ENCODE peak calls at places on chromosomes 4 and X, in seven cellular contexts. C is GM23338; B is smooth muscle cell of the brain vasculature; F is NCI-H1436 treated with DMSO at 0.1 percent for 48 hours; H is Caki2; O is stimulated activated CD4-positive, alpha-beta T cell treated with anti-CD3 and anti-CD28 coated beads, Interleukin-4, amount 100 ng/mL, for 4 hours; N is NCI-H2107. S is an unnamed sample.

GRCh38 chr4:176902710-176903323 is 110.1 kb upstream of the VEGFC start:
- DNase-seq in B (no peak), F (no peak), O (no peak), N (no peak), H (no peak), C (no peak), S (no peak)

GRCh38 chr4:79576480-79576803 is 168.4 kb upstream of the GK2 start:
- DNase-seq in O (no peak), F (no peak), N (no peak), H (peak), B (peak), C (peak), S (peak)

GRCh38 chr4:91267543-91267942 is 1036.2 kb upstream of the GRID2 start:
- DNase-seq in F (no peak), C (no peak), H (no peak), N (no peak), O (no peak), B (no peak), S (no peak)

GRCh38 chr4:7909966-7910720 is 29.5 kb downstream of the AFAP1 start:
- DNase-seq in C (no peak), N (no peak), F (no peak), O (no peak), B (no peak), H (no peak), S (no peak)

GRCh38 chrX:84441143-84441542 is 61.1 kb downstream of the HDX start:
- DNase-seq in F (no peak), C (no peak), H (no peak), O (no peak), B (no peak), N (no peak), S (no peak)

GRCh38 chr4:14850374-14851097 is 151.7 kb upstream of the CPEB2 start:
- DNase-seq in O (no peak), N (no peak), C (no peak), B (no peak), F (no peak), H (no peak), S (no peak)

GRCh38 chr4:89196745-89197144 is 85.4 kb downstream of the TIGD2 start:
- DNase-seq in O (no peak), C (peak), B (no peak), N (no peak), F (no peak), H (peak), S (no peak)

GRCh38 chrX:14014526-14014925 is 15.2 kb downstream of the GEMIN8 start:
- DNase-seq in O (no peak), C (no peak), H (no peak), N (no peak), B (no peak), F (no peak), S (no peak)

GRCh38 chr4:55445921-55446577 is 50.3 kb downstream of the TMEM165 start:
- DNase-seq in F (no peak), O (no peak), C (no peak), N (no peak), B (no peak), H (peak), S (no peak)

GRCh38 chrX:150842198-150842553 is 56.3 kb downstream of the CD99L2 start:
- DNase-seq in N (no peak), C (no peak), B (no peak), H (no peak), F (no peak), O (no peak), S (no peak)

GRCh38 chrX:24150051-24150790 is 692 bp downstream of the ZFX start:
- DNase-seq in O (peak), N (peak), B (peak), F (no peak), H (peak), C (peak), S (peak)

GRCh38 chr4:16224669-16225068 is 1.6 kb downstream of the TAPT1 start:
- DNase-seq in H (peak), N (no peak), C (no peak), F (no peak), O (no peak), B (no peak), S (no peak)

GRCh38 chrX:32408389-32408788 is 803.0 kb downstream of the DMD start:
- DNase-seq in C (peak), O (peak), N (no peak), B (no peak), H (no peak), F (no peak), S (peak)

GRCh38 chrX:152907084-152907651 is 9.3 kb downstream of the ZNF185 start:
- DNase-seq in N (no peak), C (peak), H (no peak), F (no peak), B (no peak), O (no peak), S (no peak)